ENCODE peak calls at places on chromosomes 6 and 20, in ten cellular contexts. B is HFF-Myc, U is stomach, P is foreskin fibroblast, O is progenitor cell of endocrine pancreas, I is neural progenitor cell, M is colonic mucosa, C is fibroblast of lung, F is HL-60, E is adrenal gland. J is an unnamed sample.

GRCh38 chr6:155701342-155701741 is 245.7 kb upstream of the NOX3 start:
- DNase-seq in B (no peak), U (no peak), P (no peak), O (no peak), I (no peak), M (no peak), C (no peak), F (no peak), E (no peak), J (no peak)

GRCh38 chr6:114000066-114000465 is 29.1 kb upstream of the HDAC2 start:
- DNase-seq in B (no peak), U (no peak), P (peak), O (no peak), I (no peak), M (no peak), C (peak), F (no peak), E (no peak), J (no peak)

GRCh38 chr6:83859410-83860346 is at the start of gene CYB5R4:
- DNase-seq in B (peak), U (peak), P (peak), O (peak), I (peak), M (peak), C (peak), F (peak), E (peak), J (peak)

GRCh38 chr6:130223508-130223907 is 757 bp upstream of the SAMD3 start:
- DNase-seq in B (no peak), U (no peak), P (no peak), O (no peak), I (no peak), M (peak), C (no peak), F (no peak), E (no peak), J (peak)

GRCh38 chr20:1527923-1528322 is 29.6 kb downstream of the SIRPD start:
- DNase-seq in B (no peak), U (no peak), P (no peak), O (no peak), I (no peak), M (no peak), C (no peak), F (no peak), E (no peak), J (no peak)

GRCh38 chr6:108560463-108561308 is at the start of gene FOXO3:
- DNase-seq in B (no peak), U (peak), P (peak), O (peak), I (peak), M (peak), C (peak), F (peak), E (peak), J (peak)

GRCh38 chr6:142929751-142930358 is 15.1 kb downstream of the HIVEP2 start:
- DNase-seq in B (no peak), U (no peak), P (peak), O (no peak), I (no peak), M (no peak), C (peak), F (no peak), E (no peak), J (no peak)

GRCh38 chr6:32847795-32848194 is 3.9 kb upstream of the PSMB8 start:
- DNase-seq in B (no peak), U (no peak), P (no peak), O (no peak), I (no peak), M (no peak), C (no peak), F (no peak), E (no peak), J (no peak)

GRCh38 chr6:63352587-63353281 is 33.0 kb upstream of the LGSN start:
- DNase-seq in B (no peak), U (peak), P (peak), O (no peak), I (peak), M (peak), C (peak), F (peak), E (peak), J (peak)
- TF ChIP-seq CTCF in B (peak), U (peak), P (peak), O (peak), I (peak), M (peak), C (peak), F (peak), E (peak), J (peak)

GRCh38 chr20:35947489-35947888 is 6.8 kb downstream of the SCAND1 start:
- DNase-seq in B (no peak), U (no peak), P (peak), O (no peak), I (peak), M (no peak), C (peak), F (peak), E (no peak), J (peak)
- TF ChIP-seq CTCF in B (peak), U (peak), P (peak), O (peak), I (peak), M (no peak), C (no peak), F (peak), E (peak), J (peak)

GRCh38 chr6:63272397-63272796 is 47.4 kb downstream of the LGSN start:
- DNase-seq in B (no peak), U (no peak), P (peak), O (no peak), I (peak), M (no peak), C (no peak), F (peak), E (no peak), J (peak)
- TF ChIP-seq CTCF in B (no peak), U (peak), P (no peak), O (peak), I (peak), M (peak), C (peak), F (peak), E (peak), J (no peak)

GRCh38 chr20:59576216-59576953 is 28.0 kb upstream of the PHACTR3 start:
- DNase-seq in B (no peak), U (no peak), P (no peak), O (no peak), I (no peak), M (no peak), C (no peak), F (no peak), E (no peak), J (no peak)
- TF ChIP-seq CTCF in B (no peak), U (no peak), P (no peak), O (peak), I (peak), M (no peak), C (no peak), F (no peak), E (no peak), J (no peak)

DNA sequence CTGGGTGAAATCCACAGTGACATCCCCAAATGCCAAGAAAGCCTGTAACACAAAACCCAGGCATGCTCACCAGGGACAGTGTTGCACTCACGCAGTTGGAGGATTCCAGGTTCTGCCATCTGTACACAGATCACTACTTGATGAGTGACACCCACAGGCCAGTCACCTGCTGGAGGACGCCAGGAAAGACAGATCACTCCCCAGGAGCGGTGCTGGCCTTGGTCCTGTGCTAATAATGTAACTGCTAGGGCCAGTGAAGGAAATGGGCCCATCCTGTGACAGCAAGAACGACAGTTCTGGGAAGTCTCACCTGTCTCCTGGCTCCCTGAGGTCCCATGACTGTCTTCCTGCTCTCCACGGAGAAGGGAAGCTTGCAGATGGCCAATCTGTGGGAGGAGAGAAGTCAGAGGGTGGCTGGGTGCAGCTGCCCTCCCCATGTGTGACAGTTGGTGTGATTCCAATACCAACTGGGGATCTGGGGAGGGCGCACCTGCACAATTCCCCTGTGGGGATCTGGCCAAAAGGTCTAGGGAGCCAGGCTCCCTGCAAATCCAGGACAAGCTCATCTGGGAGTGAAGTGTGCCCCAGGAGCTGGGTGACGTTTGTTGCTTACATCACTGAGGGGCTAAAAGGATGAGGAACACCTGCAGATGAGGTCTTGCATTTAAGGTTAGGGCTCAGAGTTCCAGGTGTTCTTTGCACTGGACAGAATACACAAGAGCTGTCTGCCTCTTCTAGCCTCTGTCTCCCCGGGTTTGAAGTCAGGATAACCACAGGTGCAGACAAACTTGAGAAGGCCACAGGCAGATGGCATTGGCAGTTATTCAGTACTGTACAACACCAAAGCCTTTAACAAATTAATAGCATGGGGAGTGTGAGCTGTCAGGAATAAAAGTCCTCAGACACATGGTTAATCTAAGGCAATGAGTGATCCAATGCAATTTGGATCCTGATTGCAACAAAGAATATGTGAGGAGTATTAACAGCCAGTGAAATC is 10.3 kb downstream of the ZNF337 start:
- DNase-seq in B (no peak), U (no peak), P (no peak), O (no peak), I (no peak), M (no peak), C (no peak), F (no peak), E (no peak), J (no peak)
- TF ChIP-seq CTCF in B (no peak), U (no peak), P (no peak), O (no peak), I (no peak), M (no peak), C (no peak), F (no peak), E (no peak), J (no peak)

GRCh38 chr6:133033263-133033662 is 207.9 kb upstream of the EYA4 start:
- DNase-seq in B (no peak), U (no peak), P (no peak), O (no peak), I (no peak), M (no peak), C (peak), F (no peak), E (no peak), J (no peak)
- TF ChIP-seq CTCF in B (no peak), U (no peak), P (no peak), O (no peak), I (no peak), M (no peak), C (no peak), F (no peak), E (no peak), J (no peak)

DNA sequence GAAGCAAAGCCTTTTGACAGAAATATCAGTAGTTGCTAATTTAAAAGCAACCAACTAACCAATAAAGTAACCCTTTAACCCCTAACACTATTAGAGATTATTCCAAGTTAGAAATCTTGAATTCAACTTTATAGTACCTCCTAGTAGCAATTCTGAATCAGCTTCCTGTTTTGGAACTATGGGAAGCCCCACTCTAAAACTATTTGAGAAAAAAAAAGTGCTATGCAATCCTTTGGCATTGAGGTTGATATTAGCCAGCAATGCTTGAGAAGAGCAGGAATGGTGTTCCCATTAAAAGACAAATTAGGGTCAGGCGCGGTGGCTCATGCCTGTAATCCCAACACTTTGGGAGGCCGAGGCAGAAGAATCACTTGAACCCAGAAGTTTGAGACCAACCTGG is 306.2 kb upstream of the ZFP64 start:
- DNase-seq in B (no peak), U (no peak), P (no peak), O (no peak), I (no peak), M (no peak), C (peak), F (no peak), E (no peak), J (no peak)
- TF ChIP-seq CTCF in B (no peak), U (no peak), P (no peak), O (no peak), I (no peak), M (no peak), C (no peak), F (no peak), E (no peak), J (no peak)

GRCh38 chr20:3103369-3104032 is 19.0 kb upstream of the AVP start:
- DNase-seq in B (no peak), U (no peak), P (no peak), O (no peak), I (no peak), M (no peak), C (no peak), F (no peak), E (no peak), J (no peak)

GRCh38 chr20:3107464-3108025 is 23.0 kb upstream of the AVP start:
- DNase-seq in B (no peak), U (no peak), P (no peak), O (no peak), I (no peak), M (no peak), C (no peak), F (no peak), E (no peak), J (no peak)

GRCh38 chr20:3106658-3107463 is 22.3 kb upstream of the AVP start:
- DNase-seq in B (no peak), U (no peak), P (no peak), O (no peak), I (peak), M (no peak), C (no peak), F (peak), E (no peak), J (no peak)

GRCh38 chr20:3106185-3106584 is 21.7 kb upstream of the AVP start:
- DNase-seq in B (no peak), U (no peak), P (no peak), O (no peak), I (no peak), M (no peak), C (no peak), F (no peak), E (no peak), J (no peak)

DNA sequence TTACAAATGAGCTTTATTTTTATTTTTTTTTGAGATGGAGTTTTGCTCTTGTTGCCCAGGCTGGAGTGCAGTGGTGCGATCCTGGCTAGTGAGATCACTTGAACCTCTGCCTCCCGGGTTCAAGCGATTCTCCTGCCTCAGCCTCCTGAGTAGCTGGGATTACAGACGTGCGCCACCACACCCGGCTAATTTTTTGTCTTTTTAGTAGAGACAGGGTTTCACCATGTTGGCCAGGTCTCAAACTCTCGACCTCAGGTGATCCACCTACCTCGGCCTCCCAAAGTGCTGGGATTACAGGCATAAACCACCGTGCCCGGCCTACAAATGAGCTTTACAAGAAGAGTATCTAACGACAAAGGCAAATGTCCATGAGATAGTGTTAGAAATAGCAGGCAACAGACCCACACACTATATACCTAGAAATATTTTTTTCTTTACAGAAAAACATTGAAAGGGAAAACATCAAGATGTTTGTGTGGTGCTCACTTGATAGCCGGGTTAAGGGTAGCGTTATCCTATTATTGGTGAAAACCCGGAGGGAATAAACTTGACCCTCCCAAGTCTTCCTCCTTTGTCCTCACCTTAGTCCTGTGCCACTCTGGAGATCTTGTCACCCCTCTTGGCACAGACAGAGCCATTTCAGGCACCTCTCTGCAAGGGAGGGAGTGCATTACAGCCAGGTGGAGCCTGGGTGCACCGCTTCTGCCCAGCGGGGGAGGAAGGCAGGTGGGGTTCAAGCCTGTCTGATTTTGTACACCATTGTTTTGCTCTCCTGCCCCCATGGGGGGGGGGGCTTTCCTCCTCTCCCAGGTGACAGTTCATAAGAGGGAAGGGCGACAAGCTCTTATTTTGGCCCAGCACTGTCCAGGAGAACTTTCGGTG is 21.0 kb upstream of the AVP start:
- DNase-seq in B (no peak), U (no peak), P (no peak), O (no peak), I (no peak), M (no peak), C (no peak), F (no peak), E (no peak), J (no peak)
- TF ChIP-seq CTCF in B (no peak), U (no peak), P (no peak), O (no peak), I (no peak), M (no peak), C (no peak), F (no peak), E (no peak), J (no peak)

GRCh38 chr6:6645266-6645917 is 56.9 kb downstream of the LY86 start:
- DNase-seq in B (no peak), U (no peak), P (no peak), O (no peak), I (no peak), M (no peak), C (no peak), F (peak), E (no peak), J (no peak)
- TF ChIP-seq CTCF in B (no peak), U (no peak), P (no peak), O (no peak), I (no peak), M (no peak), C (no peak), F (no peak), E (no peak), J (no peak)

DNA sequence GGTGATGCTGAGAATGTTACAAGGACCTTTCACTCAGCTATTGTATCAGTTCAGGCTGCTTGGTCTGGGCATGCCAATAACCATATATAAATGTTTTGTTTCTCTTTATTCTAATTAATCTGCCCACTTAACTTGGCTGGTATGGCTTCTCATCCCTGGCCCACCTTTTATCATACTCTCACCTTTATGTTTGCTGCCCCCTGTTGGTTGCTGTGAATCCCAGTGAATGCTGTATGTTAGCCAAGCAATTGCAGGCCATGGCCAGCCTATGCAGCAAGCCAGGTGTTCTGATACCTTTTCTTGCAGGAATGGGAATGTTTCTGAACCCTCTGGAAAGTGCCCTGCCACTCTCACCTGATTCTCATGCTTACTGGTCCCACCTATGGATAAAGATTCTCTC is 54.6 kb downstream of the PCSK2 start:
- DNase-seq in B (no peak), U (no peak), P (no peak), O (no peak), I (peak), M (peak), C (peak), F (peak), E (peak), J (peak)
- TF ChIP-seq CTCF in B (no peak), U (no peak), P (peak), O (peak), I (peak), M (no peak), C (no peak), F (no peak), E (peak), J (no peak)